ENCODE peak calls at places on chromosomes 4 and X, in four cellular contexts. C is right atrium auricular region; S is right lobe of liver; R is effector memory CD4-positive, alpha-beta T cell. Z is an unnamed sample. For H3K4me1, the result is how much of the 10 kb centered on the place peaks cover.

GRCh38 chr4:110616162-110617062 is 6.5 kb downstream of the PITX2 start:
- DNase-seq in R (no peak), C (no peak), S (no peak), Z (peak)

GRCh38 chr4:123453006-123453685 is 56.6 kb downstream of the SPRY1 start:
- DNase-seq in C (no peak), R (no peak), S (no peak), Z (no peak)

GRCh38 chrX:153674219-153674851 is 722 bp upstream of the PNCK start:
- DNase-seq in S (no peak), R (no peak), C (no peak), Z (no peak)

GRCh38 chr4:19752600-19752999 is 499.1 kb upstream of the SLIT2 start:
- DNase-seq in R (no peak), S (no peak), C (no peak), Z (no peak)

GRCh38 chr4:136867465-136867864 is 664.8 kb downstream of the PCDH18 start:
- DNase-seq in R (no peak), S (no peak), C (no peak), Z (no peak)

GRCh38 chrX:267771-268261 is 13.4 kb upstream of the PLCXD1 start:
- DNase-seq in C (peak), R (no peak), S (peak), Z (peak)

GRCh38 chr4:71446479-71447081 is 107.8 kb downstream of the SLC4A4 start:
- DNase-seq in C (no peak), S (peak), R (no peak), Z (no peak)

GRCh38 chrX:132023896-132024386 is 839 bp downstream of the STK26 start:
- DNase-seq in C (no peak), S (no peak), R (peak), Z (peak)

GRCh38 chr4:187541666-187542065 is 453.9 kb upstream of the ZFP42 start:
- DNase-seq in S (no peak), R (no peak), C (no peak), Z (no peak)

GRCh38 chr4:113840850-113841249 is 79.3 kb upstream of the CAMK2D start:
- DNase-seq in R (no peak), C (no peak), S (no peak), Z (no peak)

GRCh38 chr4:184255917-184256642 is 38.4 kb upstream of the ENPP6 start:
- DNase-seq in R (no peak), S (no peak), C (no peak), Z (no peak)
- H3K27ac ChIP-seq in R (no peak), S (no peak), C (no peak), Z (no peak)

DNA sequence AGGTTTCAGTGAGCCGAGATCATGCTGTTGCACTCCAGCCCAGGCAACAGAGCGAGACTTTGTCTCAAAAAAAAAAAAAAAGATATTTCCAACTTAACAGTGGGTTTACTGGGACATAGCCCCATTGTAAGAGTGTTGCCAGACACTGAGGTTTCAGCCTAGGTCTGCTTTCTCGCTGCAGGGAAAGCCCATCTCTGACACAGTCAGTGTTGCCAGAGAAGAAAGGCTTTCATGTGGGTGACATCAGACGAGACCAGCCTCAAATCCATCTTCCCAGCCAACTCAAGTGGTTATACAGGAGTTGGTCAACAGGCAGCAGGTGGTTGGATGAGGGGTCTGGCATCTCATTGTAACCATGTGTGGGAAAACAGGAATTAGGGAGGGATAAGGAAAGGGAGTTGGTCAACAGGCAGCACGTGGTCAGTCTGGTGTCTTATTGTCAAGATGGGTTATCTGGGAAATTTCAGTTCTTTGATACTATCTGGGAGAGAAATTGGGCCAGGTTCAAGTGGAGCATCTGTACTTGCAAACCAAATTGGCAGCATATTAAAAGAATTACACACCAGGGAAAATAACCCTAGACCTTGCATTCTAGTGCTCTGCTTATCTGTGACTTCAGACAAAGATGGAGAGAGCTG is 41.1 kb downstream of the NELFA start:
- DNase-seq in R (no peak), C (no peak), S (no peak), Z (no peak)
- H3K4me1 ChIP-seq in R (under half), C (under half), S (under half), Z (under half)

GRCh38 chrX:76827672-76828071 is 400.2 kb downstream of the MAGEE1 start:
- DNase-seq in C (no peak), R (no peak), S (no peak), Z (no peak)
- H3K4me3 ChIP-seq in C (no peak), R (no peak), S (no peak), Z (no peak)

DNA sequence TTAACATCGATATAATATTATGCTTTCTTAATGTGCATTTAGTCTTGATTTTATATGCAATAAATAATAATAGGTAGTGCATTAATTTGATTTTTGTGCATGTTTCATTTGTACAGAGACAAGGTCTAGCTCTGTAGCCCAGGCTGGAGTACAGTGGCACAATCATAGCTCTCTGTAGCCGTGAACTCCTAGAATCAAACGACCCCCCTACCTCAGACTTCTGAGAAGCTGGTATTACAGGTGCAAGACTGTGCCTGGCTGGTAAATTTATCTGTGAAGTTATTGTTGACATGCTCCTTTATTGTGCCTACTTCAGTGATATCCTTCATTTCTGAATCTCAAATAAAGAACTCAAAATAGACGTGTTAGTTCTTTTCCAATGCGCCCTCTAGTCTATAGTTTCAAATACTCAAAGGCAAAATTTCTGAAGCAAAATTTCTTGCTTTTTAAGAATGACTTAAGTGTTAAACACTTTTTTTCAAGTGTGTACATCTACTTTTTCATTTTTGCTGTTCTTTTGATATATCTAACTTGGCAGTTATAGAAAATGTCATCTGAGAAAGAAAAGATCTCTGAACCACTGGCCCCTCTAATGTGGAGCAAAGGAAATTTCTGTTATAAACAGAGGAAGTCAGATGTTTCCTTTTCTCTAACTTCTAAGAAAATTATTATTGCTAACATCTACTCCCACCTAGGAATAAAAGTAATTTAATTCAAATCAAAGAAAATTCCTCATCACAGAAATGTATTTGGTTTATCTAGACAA is 28.3 kb upstream of the GUCY1A1 start:
- DNase-seq in C (no peak), S (no peak), R (no peak), Z (no peak)
- H3K27ac ChIP-seq in C (no peak), S (no peak), R (no peak), Z (no peak)

DNA sequence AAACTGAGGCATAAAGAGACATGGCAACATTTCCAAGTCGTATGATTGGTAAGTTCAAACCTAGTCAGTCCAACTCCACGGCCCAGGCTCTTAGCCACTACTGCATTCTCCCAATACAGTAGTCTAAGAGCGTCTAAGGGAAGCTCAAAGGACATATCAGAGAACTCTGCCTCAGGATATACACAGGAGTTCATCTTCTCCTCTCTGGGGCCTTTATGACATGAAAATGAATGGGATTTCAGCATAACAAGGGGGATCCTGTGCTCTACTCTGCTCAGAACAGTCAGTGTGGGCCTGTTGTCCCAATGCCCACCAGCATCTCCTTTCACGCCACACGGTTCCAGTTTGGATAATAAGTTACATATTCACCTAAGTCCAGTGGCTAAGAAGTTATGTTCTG is 4.2 kb downstream of the GASK1B start:
- DNase-seq in C (no peak), R (no peak), S (no peak), Z (no peak)
- H3K4me1 ChIP-seq in C (under half), R (under half), S (under half), Z (under half)

GRCh38 chrX:123962794-123963373 is 1.4 kb downstream of the STAG2 start:
- DNase-seq in R (peak), S (peak), C (peak), Z (peak)

GRCh38 chrX:123967497-123967896 is 6.0 kb downstream of the STAG2 start:
- DNase-seq in R (no peak), S (no peak), C (no peak), Z (no peak)

GRCh38 chrX:123964155-123964554 is 2.6 kb downstream of the STAG2 start:
- DNase-seq in R (no peak), C (no peak), S (no peak), Z (no peak)

GRCh38 chrX:123968383-123969050 is 7.0 kb downstream of the STAG2 start:
- DNase-seq in R (no peak), S (no peak), C (no peak), Z (no peak)

DNA sequence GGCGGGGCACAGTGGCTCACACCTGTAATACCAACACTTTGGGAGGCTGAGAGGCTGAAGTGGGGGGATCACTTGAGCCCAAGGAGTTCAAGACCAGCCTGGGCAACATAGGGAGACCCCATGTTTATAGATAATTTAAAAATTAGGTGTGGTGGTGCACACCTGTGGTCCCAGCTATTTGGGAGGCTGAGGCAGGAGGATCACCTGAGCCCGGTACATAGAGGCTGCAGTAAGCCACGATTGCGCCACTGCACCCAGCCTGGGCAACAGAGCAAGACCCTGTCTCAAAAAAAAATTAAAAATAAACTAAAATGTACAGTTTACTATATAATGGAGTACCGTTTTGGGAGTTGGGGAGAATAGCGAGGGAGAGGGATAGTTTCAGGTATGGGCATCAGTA is 4.2 kb downstream of the STAG2 start:
- DNase-seq in R (no peak), C (no peak), S (no peak), Z (no peak)
- H3K4me3 ChIP-seq in R (no peak), C (no peak), S (no peak), Z (no peak)

DNA sequence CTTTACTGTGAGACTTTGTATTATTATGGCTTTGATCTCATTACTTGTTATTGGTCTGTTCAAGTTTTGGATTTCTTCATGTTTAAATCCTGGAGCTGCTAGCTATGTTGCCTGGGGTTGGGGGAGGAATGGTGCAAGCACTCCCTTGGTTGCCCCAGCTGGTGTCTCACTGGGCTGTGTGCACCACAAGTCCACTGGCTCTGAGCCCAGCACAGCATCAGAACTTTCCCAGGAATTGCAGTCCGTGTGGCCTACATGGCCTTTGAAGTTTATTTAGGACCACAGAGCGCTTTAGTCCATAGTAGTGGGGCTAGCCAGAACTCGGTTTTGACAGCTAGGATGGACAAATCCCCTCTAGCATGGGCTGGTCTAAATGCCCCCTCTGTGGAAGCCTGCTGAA is 278.8 kb upstream of the RPS6KA3 start:
- DNase-seq in C (no peak), R (no peak), S (no peak), Z (no peak)
- H3K27ac ChIP-seq in C (no peak), R (no peak), S (no peak), Z (no peak)

Z was measured in small intestine.